ENCODE peak calls at places on chromosomes 16 and 17, in six cellular contexts. Y is activated T-cell treated with anti-CD3 and anti-CD28 coated beads, Interleukin-2, amount 50 U/mL, for 48 hours; E is lung; W is NCI-H1436; V is LoVo; I is epithelial cell of proximal tubule. X is an unnamed sample.

GRCh38 chr17:4592240-4593005 is 8.1 kb downstream of the SMTNL2 start:
- DNase-seq in Y (no peak), E (no peak), W (no peak), V (no peak), I (no peak), X (no peak)

GRCh38 chr17:28499366-28499668 is 6.8 kb upstream of the FOXN1 start:
- DNase-seq in Y (no peak), E (no peak), W (no peak), V (no peak), I (no peak), X (no peak)

GRCh38 chr16:46822270-46822669 is 8.7 kb downstream of the C16orf87 start:
- DNase-seq in Y (peak; percentile 38), E (no peak), W (no peak), V (no peak), I (no peak), X (no peak)

GRCh38 chr17:49707246-49707607 is 537 bp downstream of the SLC35B1 start:
- DNase-seq in Y (no peak), E (no peak), W (no peak), V (no peak), I (no peak), X (no peak)

GRCh38 chr16:76345093-76345735 is 68.0 kb downstream of the CNTNAP4 start:
- DNase-seq in Y (no peak), E (peak; percentile 43), W (no peak), V (no peak), I (peak; percentile 15), X (no peak)

GRCh38 chr16:6611535-6611934 is 721.1 kb upstream of the RBFOX1 start:
- DNase-seq in Y (no peak), E (no peak), W (no peak), V (no peak), I (no peak), X (peak; percentile 28)

GRCh38 chr16:88616320-88616719 is 22.1 kb upstream of the IL17C start:
- DNase-seq in Y (no peak), E (peak; percentile 88), W (no peak), V (no peak), I (no peak), X (no peak)

GRCh38 chr17:14133104-14133503 is 63.8 kb downstream of the COX10 start:
- DNase-seq in Y (no peak), E (no peak), W (no peak), V (peak; percentile 20), I (no peak), X (no peak)

GRCh38 chr17:67588326-67588725 is 129.4 kb upstream of the NOL11 start:
- DNase-seq in Y (no peak), E (no peak), W (no peak), V (no peak), I (no peak), X (no peak)